ENCODE peak calls at places on chromosomes 7 and 10, in four cellular contexts. U is aorta, L is right cardiac atrium, X is heart left ventricle. A is an unnamed sample.

GRCh38 chr7:132211971-132212370 is 364.3 kb downstream of the PLXNA4 start:
- ATAC-seq in X (no peak), L (no peak), U (no peak), A (no peak)

GRCh38 chr10:88253-88652 is 39.2 kb upstream of the TUBB8 start:
- ATAC-seq in U (no peak), L (no peak), X (no peak), A (no peak)

GRCh38 chr7:620885-621284 is 101.2 kb upstream of the PDGFA start:
- ATAC-seq in U (no peak), X (no peak), L (no peak), A (no peak)

GRCh38 chr10:15344876-15345285 is 26.2 kb downstream of the FAM171A1 start:
- ATAC-seq in U (no peak), L (peak; percentile 45), X (peak; percentile 69), A (no peak)

GRCh38 chr10:132399117-132400035 is 2.4 kb downstream of the PWWP2B start:
- ATAC-seq in U (no peak), X (no peak), L (no peak), A (no peak)

GRCh38 chr10:29329420-29329819 is 40.5 kb downstream of the LYZL1 start:
- ATAC-seq in L (peak; percentile 20), U (peak; percentile 58), X (no peak), A (no peak)

GRCh38 chr10:110613996-110614495 is 30.1 kb upstream of the RBM20 start:
- ATAC-seq in X (no peak), U (no peak), L (no peak), A (no peak)

GRCh38 chr7:69935107-69935506 is 336.8 kb downstream of the AUTS2 start:
- ATAC-seq in U (no peak), X (no peak), L (no peak), A (no peak)

GRCh38 chr10:133052076-133052475 is 35.6 kb upstream of the ADGRA1 start:
- ATAC-seq in U (no peak), X (no peak), L (no peak), A (no peak)

GRCh38 chr7:73970801-73971229 is 57.2 kb upstream of the ELN start:
- ATAC-seq in X (no peak), U (no peak), L (no peak), A (no peak)

GRCh38 chr10:34104829-34105572 is 710.1 kb downstream of the PARD3 start:
- ATAC-seq in L (no peak), X (no peak), U (no peak), A (no peak)

GRCh38 chr10:104582604-104582951 is 58.5 kb upstream of the SORCS3 start:
- ATAC-seq in L (no peak), U (no peak), X (no peak), A (no peak)

GRCh38 chr10:104577861-104578480 is 63.1 kb upstream of the SORCS3 start:
- ATAC-seq in X (no peak), L (no peak), U (no peak), A (no peak)

GRCh38 chr10:104581884-104582603 is 59.0 kb upstream of the SORCS3 start:
- ATAC-seq in L (no peak), X (no peak), U (no peak), A (no peak)

GRCh38 chr10:104580774-104581675 is 60.1 kb upstream of the SORCS3 start:
- ATAC-seq in X (peak; percentile 77), L (peak; percentile 83), U (peak; percentile 79), A (peak; percentile 55)

DNA sequence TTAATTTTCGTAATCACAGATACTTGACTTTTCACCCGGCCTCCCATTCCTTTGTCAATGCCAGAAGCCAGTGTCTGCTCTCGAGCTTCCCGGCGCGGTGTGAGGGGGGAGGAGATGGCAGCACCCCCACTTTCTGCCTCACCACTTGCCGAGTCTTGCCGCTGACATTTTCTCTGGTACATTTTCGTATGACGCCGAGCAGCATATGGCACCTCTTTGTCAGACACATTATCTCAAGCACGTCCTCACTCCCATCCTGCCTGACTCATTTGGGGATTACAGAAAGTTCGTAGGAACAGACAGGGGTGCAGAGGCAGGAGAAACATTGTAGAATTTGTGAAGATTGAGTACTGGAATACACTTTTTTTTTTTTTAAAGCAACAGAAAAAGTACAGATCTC is 60.8 kb upstream of the SORCS3 start:
- ATAC-seq in L (peak; percentile 72), U (no peak), X (no peak), A (no peak)
- H3K4me3 ChIP-seq in L (peak overlapping the region; percentile 12), U (no peak overlapping the region), X (no peak overlapping the region), A (no peak overlapping the region)

DNA sequence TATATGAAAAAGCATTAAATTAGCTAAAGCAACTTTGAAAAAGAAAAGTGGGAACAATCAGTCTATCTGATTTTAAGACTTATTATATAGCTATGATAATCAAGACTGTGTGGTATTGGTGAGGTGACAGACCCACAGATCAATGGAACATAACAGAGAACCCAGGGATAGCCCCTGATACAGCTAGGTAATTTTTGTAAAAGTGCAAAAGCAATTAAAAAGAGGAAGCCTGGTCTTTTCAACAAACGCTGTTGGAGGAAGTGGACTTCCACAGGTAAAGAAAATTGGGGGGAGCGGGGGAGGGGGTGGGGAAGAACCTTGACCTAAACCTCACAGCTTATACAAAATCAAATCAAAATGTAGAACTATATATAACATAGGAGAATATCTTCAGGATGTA is 45.4 kb downstream of the GNA12 start:
- ATAC-seq in L (no peak), X (no peak), U (no peak), A (no peak)
- H3K4me1 ChIP-seq in L (peaks cover 18% of the 10 kb centered on the region), X (peaks cover 58% of the 10 kb centered on the region), U (peaks cover 3% of the 10 kb centered on the region), A (no peaks in the 10 kb centered on the region)

DNA sequence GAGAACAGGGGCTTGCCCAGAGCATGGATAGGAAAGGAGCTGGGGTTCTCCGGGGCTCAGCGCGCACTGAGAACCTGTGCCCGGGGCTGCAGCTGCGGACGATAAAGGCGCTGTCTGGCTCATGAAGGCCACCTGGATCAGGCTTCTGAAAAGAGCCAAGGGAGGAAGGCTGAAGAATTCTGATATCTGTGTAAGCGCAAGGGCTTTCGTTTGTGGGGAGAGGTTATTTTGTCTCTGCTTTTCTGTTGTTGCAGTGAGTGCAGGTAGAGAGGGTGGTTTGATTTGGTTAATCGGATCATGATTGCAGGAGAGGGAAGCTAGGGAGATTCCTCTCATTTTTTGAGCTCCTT is 250.5 kb downstream of the NSUN6 start:
- ATAC-seq in L (peak; percentile 25), X (peak; percentile 62), U (peak; percentile 63), A (no peak)
- H3K4me3 ChIP-seq in L (no peak overlapping the region), X (peak overlapping the region; percentile 12), U (peak overlapping the region; percentile 44), A (peak overlapping the region; percentile 18)

GRCh38 chr10:91601212-91601611 is 31.7 kb downstream of the PPP1R3C start:
- ATAC-seq in U (no peak), L (no peak), X (no peak), A (no peak)
- H3K4me1 ChIP-seq in U (peaks cover 10% of the 10 kb centered on the region), L (peaks cover 13% of the 10 kb centered on the region), X (peaks cover 64% of the 10 kb centered on the region), A (peaks cover 63% of the 10 kb centered on the region)

DNA sequence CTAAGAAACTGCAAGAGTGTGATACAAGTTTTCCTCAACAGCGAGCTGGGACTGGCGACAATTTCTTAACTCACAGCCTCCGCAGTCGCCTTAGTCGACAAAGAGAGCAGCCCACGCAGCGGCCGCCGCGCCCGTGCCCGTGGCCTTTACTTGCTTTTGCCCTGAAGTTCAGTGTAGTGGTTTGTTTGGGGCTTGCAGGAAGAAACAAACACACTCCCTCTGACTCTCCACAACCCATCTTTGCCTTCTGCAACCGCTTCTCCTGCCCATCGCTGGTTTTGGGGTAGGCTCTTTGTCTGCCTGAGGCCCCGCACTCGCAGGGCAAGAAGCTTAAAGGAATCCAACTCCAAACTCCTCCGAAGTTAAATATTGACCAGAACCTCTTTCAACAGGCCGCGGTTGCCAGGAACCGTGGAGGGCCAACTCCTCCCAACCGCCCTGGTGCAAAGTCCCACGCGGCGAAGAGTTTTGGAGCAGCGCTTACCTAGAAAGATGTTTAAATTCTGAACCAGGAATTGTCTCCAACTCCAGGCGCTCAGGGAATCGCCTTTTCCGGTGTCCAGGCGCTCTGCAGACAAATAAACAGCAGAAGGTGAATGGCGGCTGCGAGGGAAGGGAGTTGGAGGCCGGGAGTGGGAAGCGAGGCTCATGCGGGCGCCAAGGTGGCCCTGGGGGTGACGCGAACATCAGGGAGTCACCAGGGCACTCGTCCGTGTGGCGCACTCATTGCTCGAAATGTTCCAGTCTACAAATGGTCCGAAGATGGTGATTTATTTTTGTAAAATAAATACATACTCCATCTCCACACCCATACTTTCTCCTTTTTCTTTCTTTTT is 8.3 kb downstream of the HOXA4 start:
- ATAC-seq in X (no peak), L (no peak), U (no peak), A (no peak)
- H3K4me3 ChIP-seq in X (no peak overlapping the region), L (peak overlapping the region; percentile 31), U (peak overlapping the region; percentile 30), A (peak overlapping the region; percentile 54)

GRCh38 chr10:4399571-4399970 is 426.4 kb upstream of the AKR1E2 start:
- ATAC-seq in L (no peak), U (no peak), X (no peak), A (no peak)
- H3K4me1 ChIP-seq in L (no peaks in the 10 kb centered on the region), U (no peaks in the 10 kb centered on the region), X (no peaks in the 10 kb centered on the region), A (no peaks in the 10 kb centered on the region)

GRCh38 chr7:131040467-131040932 is 287.2 kb upstream of the MKLN1 start:
- ATAC-seq in U (peak; percentile 77), L (peak; percentile 62), X (peak; percentile 65), A (peak; percentile 41)
- H3K4me3 ChIP-seq in U (no peak overlapping the region), L (no peak overlapping the region), X (no peak overlapping the region), A (no peak overlapping the region)

DNA sequence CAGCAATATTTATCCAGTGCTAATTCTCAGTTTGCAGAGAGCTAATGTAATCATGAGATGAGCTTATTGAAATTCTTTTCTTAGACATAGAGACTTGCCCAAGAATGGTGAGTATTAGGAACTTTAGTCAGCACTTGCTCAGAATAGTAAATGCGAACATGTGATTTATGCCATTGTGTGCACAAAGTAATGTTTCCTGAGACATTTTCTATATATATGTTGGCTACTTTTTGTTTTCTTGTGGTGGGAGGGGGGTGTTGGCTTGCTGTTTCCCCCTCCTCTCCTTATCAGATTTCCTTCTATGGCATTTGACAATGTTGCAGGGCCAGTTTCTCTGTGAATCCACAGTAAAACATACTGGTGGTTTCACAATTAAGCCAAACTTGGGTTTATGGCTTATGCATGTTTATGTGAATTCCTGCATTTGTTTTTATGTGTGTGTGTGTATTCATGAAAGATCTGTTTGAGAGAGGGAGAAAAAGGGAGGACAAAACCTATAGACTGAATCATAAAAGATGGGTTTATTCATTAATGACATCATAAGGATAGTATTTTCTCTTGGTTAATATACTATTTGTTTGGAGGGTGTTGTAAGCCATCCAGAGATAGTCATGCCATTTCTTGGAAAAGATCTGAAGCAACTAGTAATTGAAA is 36.3 kb downstream of the ARID5B start:
- ATAC-seq in U (peak; percentile 64), L (no peak), X (peak; percentile 48), A (no peak)
- H3K4me1 ChIP-seq in U (peaks cover 2% of the 10 kb centered on the region), L (peaks cover 2% of the 10 kb centered on the region), X (peaks cover 27% of the 10 kb centered on the region), A (peaks cover 3% of the 10 kb centered on the region)

DNA sequence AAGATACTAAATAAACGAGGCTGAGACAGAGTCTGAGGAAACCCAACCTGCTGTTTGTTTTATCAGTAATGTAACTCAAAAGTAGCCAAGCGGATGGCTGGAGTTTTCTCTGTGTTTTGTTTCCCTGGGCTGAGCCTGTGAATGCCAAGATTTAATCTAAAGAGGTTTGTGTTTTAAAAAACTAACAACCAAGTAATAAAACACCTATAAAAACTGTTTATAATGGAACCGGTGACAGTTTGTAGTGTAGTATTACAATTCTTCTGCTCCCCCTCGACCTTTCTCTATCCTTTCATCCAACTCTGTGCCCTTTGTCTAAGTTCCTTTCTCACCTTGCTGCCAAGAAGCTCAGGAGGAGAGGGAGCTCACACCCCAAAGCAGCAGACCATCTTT is 2.6 kb upstream of the KAT6B start:
- ATAC-seq in L (no peak), U (no peak), X (no peak), A (no peak)
- H3K4me3 ChIP-seq in L (no peak overlapping the region), U (no peak overlapping the region), X (no peak overlapping the region), A (no peak overlapping the region)

DNA sequence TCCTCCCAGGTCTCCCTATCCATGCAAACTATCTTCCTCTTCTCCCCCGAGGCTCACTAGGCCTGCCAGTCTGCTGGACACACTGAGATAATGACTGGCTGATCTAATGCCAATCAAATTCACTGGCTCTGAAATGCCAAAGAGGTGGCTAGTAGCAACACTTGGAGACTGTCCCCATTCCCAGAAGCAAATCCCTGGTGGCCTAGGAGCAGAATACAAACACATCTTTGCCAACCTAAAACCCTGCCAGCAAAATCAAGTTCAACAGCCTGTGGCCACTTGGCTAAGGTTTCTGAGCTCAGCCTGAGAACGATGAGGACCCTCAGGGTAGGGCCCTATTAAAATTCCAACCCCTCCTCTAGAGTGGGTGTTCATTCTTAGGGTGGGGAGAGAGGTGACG is 46.6 kb downstream of the SH3PXD2A start:
- ATAC-seq in L (no peak), X (no peak), U (no peak), A (no peak)
- H3K4me1 ChIP-seq in L (peaks cover 11% of the 10 kb centered on the region), X (peaks cover 24% of the 10 kb centered on the region), U (no peaks in the 10 kb centered on the region), A (peaks cover 12% of the 10 kb centered on the region)

A was measured in gastroesophageal sphincter.